ENCODE peak calls at places on chromosome 2, in six cellular contexts. L is A549, D is suprapubic skin, S is ovary, H is IMR-90, I is right lobe of liver. R is an unnamed sample. For H3K9me3, the result is how much of the 10 kb centered on the place peaks cover.

GRCh38 chr2:3040819-3041218 is 336.8 kb downstream of the EIPR1 start:
- DNase-seq in S (no peak), D (no peak), I (no peak), L (no peak), H (no peak), R (no peak)

GRCh38 chr2:120403261-120403660 is 57.3 kb downstream of the INHBB start:
- DNase-seq in I (peak), H (no peak), D (no peak), L (no peak), S (no peak), R (peak)

GRCh38 chr2:109609352-109610024 is 4.3 kb downstream of the SEPTIN10 start:
- DNase-seq in H (peak), I (no peak), D (no peak), S (no peak), L (no peak), R (no peak)

GRCh38 chr2:56127013-56127772 is 56.6 kb upstream of the CCDC85A start:
- DNase-seq in H (no peak), I (no peak), D (no peak), S (no peak), L (no peak), R (no peak)

GRCh38 chr2:12665334-12665733 is 51.4 kb upstream of the TRIB2 start:
- DNase-seq in I (no peak), D (no peak), S (no peak), L (no peak), H (no peak), R (no peak)

GRCh38 chr2:206004004-206004693 is 81.8 kb downstream of the INO80D start:
- DNase-seq in D (no peak), I (no peak), S (no peak), L (no peak), H (peak), R (peak)

GRCh38 chr2:182745061-182745460 is 29.0 kb downstream of the DNAJC10 start:
- DNase-seq in D (no peak), S (no peak), L (no peak), H (no peak), I (no peak), R (no peak)

GRCh38 chr2:179883407-179883806 is 22.0 kb upstream of the ZNF385B start:
- DNase-seq in L (no peak), H (no peak), S (no peak), I (no peak), D (no peak), R (no peak)

GRCh38 chr2:187129306-187129705 is 280.3 kb upstream of the ZSWIM2 start:
- DNase-seq in H (no peak), D (no peak), L (no peak), I (no peak), S (no peak), R (no peak)

GRCh38 chr2:31812051-31812798 is 198.6 kb downstream of the MEMO1 start:
- DNase-seq in L (peak), S (no peak), H (peak), I (no peak), D (no peak), R (no peak)

GRCh38 chr2:62505649-62506420 is at the start of gene TMEM17:
- DNase-seq in I (peak), S (peak), L (peak), H (peak), D (peak), R (peak)

GRCh38 chr2:235908826-235909225 is 259.4 kb downstream of the GBX2 start:
- DNase-seq in D (no peak), H (no peak), S (no peak), I (no peak), L (no peak), R (no peak)

GRCh38 chr2:187541086-187542085 is 12.8 kb downstream of the TFPI start:
- DNase-seq in D (no peak), L (no peak), H (peak), I (no peak), S (no peak), R (no peak)

GRCh38 chr2:178550352-178550751 is 70.1 kb downstream of the PLEKHA3 start:
- DNase-seq in L (no peak), D (no peak), H (no peak), S (no peak), I (no peak), R (no peak)

GRCh38 chr2:231717281-231718180 is 9.2 kb downstream of the PTMA start:
- DNase-seq in D (no peak), I (peak), L (peak), S (no peak), H (peak), R (no peak)

GRCh38 chr2:46776687-46777327 is 138.8 kb downstream of the MCFD2 start:
- DNase-seq in D (no peak), H (peak), L (peak), S (peak), I (no peak), R (no peak)

GRCh38 chr2:211144078-211144477 is 587.7 kb downstream of the CPS1 start:
- DNase-seq in D (no peak), I (no peak), S (no peak), L (no peak), H (peak), R (no peak)

GRCh38 chr2:21696900-21697299 is 573.1 kb downstream of the TDRD15 start:
- DNase-seq in I (no peak), H (no peak), S (no peak), D (no peak), L (no peak), R (no peak)

GRCh38 chr2:230796280-230796862 is 68.4 kb upstream of the ITM2C start:
- DNase-seq in S (no peak), I (no peak), D (no peak), H (peak), L (no peak), R (no peak)

GRCh38 chr2:179691235-179691634 is 170.2 kb downstream of the ZNF385B start:
- DNase-seq in L (no peak), D (no peak), S (no peak), I (no peak), H (peak), R (no peak)

GRCh38 chr2:96529376-96530143 is 7.0 kb upstream of the ARID5A start:
- DNase-seq in D (no peak), L (no peak), S (no peak), I (no peak), H (no peak), R (peak)

GRCh38 chr2:127219716-127220090 is 396 bp downstream of the CYP27C1 start:
- DNase-seq in L (peak), S (peak), D (no peak), H (no peak), I (no peak), R (no peak)
- TF ChIP-seq CTCF in L (no peak), S (no peak), D (no peak), H (no peak), I (no peak), R (no peak)

GRCh38 chr2:52697690-52698089 is 1069.9 kb upstream of the CHAC2 start:
- DNase-seq in H (no peak), D (no peak), S (no peak), L (no peak), I (no peak), R (no peak)
- H3K9me3 ChIP-seq in H (under half), D (under half), S (under half), L (under half), I (under half), R (under half)

DNA sequence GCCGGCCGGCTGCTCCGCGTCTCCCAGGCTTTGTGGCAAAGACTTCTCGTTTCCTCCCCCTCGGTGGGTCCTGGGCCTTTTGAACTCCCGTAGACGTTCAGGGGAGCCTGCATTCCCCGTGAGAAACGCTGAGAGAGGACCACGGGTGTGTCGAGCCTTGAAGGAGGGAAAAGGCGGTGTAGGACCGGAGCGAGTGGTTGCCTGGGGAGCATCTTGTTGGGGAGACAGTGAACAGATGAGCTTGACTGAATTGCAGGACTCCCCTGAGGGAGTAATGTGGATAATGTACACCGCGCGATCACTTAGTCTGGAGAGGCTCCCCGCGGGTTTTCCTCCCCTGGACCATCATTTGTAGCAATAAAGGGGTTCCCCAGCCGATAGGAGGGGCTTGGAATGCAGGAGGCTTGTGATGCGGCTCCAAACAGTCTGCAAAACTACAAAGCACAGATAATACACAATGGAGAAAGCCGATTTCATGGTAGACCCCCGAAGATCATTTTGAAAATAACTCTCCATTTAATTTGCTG is 769 bp downstream of the ALMS1 start:
- DNase-seq in H (no peak), L (no peak), S (no peak), I (no peak), D (no peak), R (no peak)
- TF ChIP-seq POLR2A in H (no peak), L (no peak), S (no peak), I (no peak), D (no peak), R (no peak)

DNA sequence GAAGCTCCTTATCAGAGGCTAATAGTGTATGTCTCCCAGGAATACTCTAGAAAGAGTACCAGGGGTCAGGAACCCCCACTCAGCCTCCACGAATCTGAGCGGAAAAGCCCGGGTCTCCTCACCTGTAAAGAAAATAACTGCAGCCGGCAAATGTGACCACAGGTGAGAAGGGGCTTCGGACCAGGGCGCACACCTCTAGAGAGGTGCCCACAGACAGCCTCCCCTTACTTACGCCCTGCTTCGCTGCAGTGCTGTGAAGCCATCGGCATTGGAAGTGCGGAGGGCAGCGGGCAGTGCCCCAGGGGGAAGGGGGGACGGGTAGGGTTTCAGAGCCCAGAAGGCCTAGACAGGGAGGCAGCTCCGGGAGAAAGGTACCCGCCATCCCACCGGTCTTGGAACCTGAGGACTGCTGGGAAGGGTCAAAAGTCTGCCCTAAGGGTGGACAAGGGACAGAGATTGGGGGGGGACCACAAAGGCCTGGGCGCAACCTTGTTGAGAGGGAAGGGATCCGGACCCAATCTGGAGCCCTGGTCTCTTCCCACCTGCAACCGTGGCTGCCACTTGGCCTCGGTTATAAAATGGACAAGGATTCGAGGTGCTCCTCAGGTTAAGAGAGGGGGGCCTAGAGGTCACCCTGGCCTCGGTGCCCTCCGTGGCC is 642 bp upstream of the STEAP3 start:
- DNase-seq in D (no peak), H (no peak), S (no peak), I (no peak), L (no peak), R (no peak)
- TF ChIP-seq CTCF in D (no peak), H (no peak), S (no peak), I (no peak), L (no peak), R (no peak)

DNA sequence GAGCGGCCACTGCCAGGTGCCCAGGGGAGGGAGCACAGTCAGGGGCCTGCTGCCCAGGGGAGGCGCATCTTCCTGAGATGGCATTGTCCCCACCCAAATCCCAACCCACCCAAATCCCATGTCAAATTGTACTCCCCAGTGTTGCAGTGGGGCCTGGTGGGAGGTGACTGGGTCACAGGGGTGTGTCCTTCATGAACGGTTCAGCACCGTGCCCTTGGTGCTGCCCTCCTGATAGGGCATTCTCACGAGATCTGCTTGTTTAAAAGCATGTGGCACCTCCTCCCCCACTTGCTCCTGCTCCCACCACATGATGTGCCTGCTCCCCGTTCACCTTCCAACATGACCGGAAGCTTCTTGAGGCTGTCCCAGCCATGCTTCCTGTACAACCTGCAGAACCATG is 27.6 kb downstream of the ANKMY1 start:
- DNase-seq in D (no peak), H (no peak), I (no peak), S (no peak), L (no peak), R (peak)
- H3K9me3 ChIP-seq in D (under half), H (under half), I (under half), S (under half), L (under half), R (under half)